ENCODE peak calls at places on chromosomes 16 and 17, in eight cellular contexts. One of them, this sample, is unnamed.

GRCh38 chr16:2152695-2153506 is 2.7 kb upstream of the TRAF7 start:
- DNase-seq in tibial nerve: no peak
- DNase-seq in iPS-NIHi11: no peak
- DNase-seq in T-helper 1 cell: no peak
- DNase-seq in neural progenitor cell: peak
- DNase-seq in HT1080: peak
- DNase-seq in naive thymus-derived CD4-positive, alpha-beta T cell: no peak
- DNase-seq in psoas muscle: no peak
- DNase-seq in this sample: no peak

GRCh38 chr17:80175411-80175810 is 5.6 kb downstream of the CARD14 start:
- DNase-seq in tibial nerve: no peak
- DNase-seq in iPS-NIHi11: peak
- DNase-seq in T-helper 1 cell: no peak
- DNase-seq in neural progenitor cell: peak
- DNase-seq in HT1080: peak
- DNase-seq in naive thymus-derived CD4-positive, alpha-beta T cell: no peak
- DNase-seq in psoas muscle: no peak
- DNase-seq in this sample: no peak

GRCh38 chr16:26963109-26963508 is 103.6 kb upstream of the C16orf82 start:
- DNase-seq in tibial nerve: no peak
- DNase-seq in iPS-NIHi11: peak
- DNase-seq in T-helper 1 cell: no peak
- DNase-seq in neural progenitor cell: peak
- DNase-seq in HT1080: peak
- DNase-seq in naive thymus-derived CD4-positive, alpha-beta T cell: no peak
- DNase-seq in psoas muscle: no peak
- DNase-seq in this sample: no peak

GRCh38 chr17:37614823-37615222 is 5.6 kb upstream of the SYNRG start:
- DNase-seq in tibial nerve: no peak
- DNase-seq in iPS-NIHi11: no peak
- DNase-seq in T-helper 1 cell: no peak
- DNase-seq in neural progenitor cell: no peak
- DNase-seq in HT1080: no peak
- DNase-seq in naive thymus-derived CD4-positive, alpha-beta T cell: no peak
- DNase-seq in psoas muscle: no peak
- DNase-seq in this sample: no peak

GRCh38 chr16:49701867-49702494 is 153.9 kb downstream of the ZNF423 start:
- DNase-seq in tibial nerve: peak
- DNase-seq in iPS-NIHi11: peak
- DNase-seq in T-helper 1 cell: no peak
- DNase-seq in neural progenitor cell: peak
- DNase-seq in HT1080: no peak
- DNase-seq in naive thymus-derived CD4-positive, alpha-beta T cell: no peak
- DNase-seq in psoas muscle: peak
- DNase-seq in this sample: no peak

GRCh38 chr17:10089221-10089799 is 109.1 kb downstream of the GAS7 start:
- DNase-seq in tibial nerve: no peak
- DNase-seq in iPS-NIHi11: no peak
- DNase-seq in T-helper 1 cell: no peak
- DNase-seq in neural progenitor cell: no peak
- DNase-seq in HT1080: no peak
- DNase-seq in naive thymus-derived CD4-positive, alpha-beta T cell: no peak
- DNase-seq in psoas muscle: no peak
- DNase-seq in this sample: no peak

GRCh38 chr16:68463904-68464303 is 15.6 kb upstream of the SMPD3 start:
- DNase-seq in tibial nerve: no peak
- DNase-seq in iPS-NIHi11: no peak
- DNase-seq in T-helper 1 cell: no peak
- DNase-seq in neural progenitor cell: no peak
- DNase-seq in HT1080: no peak
- DNase-seq in naive thymus-derived CD4-positive, alpha-beta T cell: no peak
- DNase-seq in psoas muscle: no peak
- DNase-seq in this sample: no peak

GRCh38 chr16:21263640-21264211 is 14.4 kb downstream of the CRYM start:
- DNase-seq in tibial nerve: no peak
- DNase-seq in iPS-NIHi11: no peak
- DNase-seq in T-helper 1 cell: no peak
- DNase-seq in neural progenitor cell: peak
- DNase-seq in HT1080: no peak
- DNase-seq in naive thymus-derived CD4-positive, alpha-beta T cell: no peak
- DNase-seq in psoas muscle: no peak
- DNase-seq in this sample: no peak

GRCh38 chr16:70526403-70526802 is 2.8 kb downstream of the SF3B3 start:
- DNase-seq in tibial nerve: no peak
- DNase-seq in iPS-NIHi11: no peak
- DNase-seq in T-helper 1 cell: no peak
- DNase-seq in neural progenitor cell: no peak
- DNase-seq in HT1080: no peak
- DNase-seq in naive thymus-derived CD4-positive, alpha-beta T cell: no peak
- DNase-seq in psoas muscle: no peak
- DNase-seq in this sample: no peak

GRCh38 chr17:48539177-48539576 is 5.7 kb downstream of the HOXB2 start:
- DNase-seq in tibial nerve: no peak
- DNase-seq in iPS-NIHi11: no peak
- DNase-seq in T-helper 1 cell: no peak
- DNase-seq in neural progenitor cell: no peak
- DNase-seq in HT1080: peak
- DNase-seq in naive thymus-derived CD4-positive, alpha-beta T cell: no peak
- DNase-seq in psoas muscle: no peak
- DNase-seq in this sample: no peak

GRCh38 chr16:87954826-87955225 is 3.6 kb downstream of the BANP start:
- DNase-seq in tibial nerve: no peak
- DNase-seq in iPS-NIHi11: no peak
- DNase-seq in T-helper 1 cell: no peak
- DNase-seq in neural progenitor cell: no peak
- DNase-seq in HT1080: no peak
- DNase-seq in naive thymus-derived CD4-positive, alpha-beta T cell: no peak
- DNase-seq in psoas muscle: no peak
- DNase-seq in this sample: no peak

GRCh38 chr17:79033046-79033616 is 9.2 kb downstream of the C1QTNF1 start:
- DNase-seq in tibial nerve: no peak
- DNase-seq in iPS-NIHi11: no peak
- DNase-seq in T-helper 1 cell: no peak
- DNase-seq in neural progenitor cell: no peak
- DNase-seq in HT1080: no peak
- DNase-seq in naive thymus-derived CD4-positive, alpha-beta T cell: no peak
- DNase-seq in psoas muscle: no peak
- DNase-seq in this sample: no peak

GRCh38 chr16:85037050-85037410 is 9.4 kb downstream of the KIAA0513 start:
- DNase-seq in tibial nerve: no peak
- DNase-seq in iPS-NIHi11: no peak
- DNase-seq in T-helper 1 cell: no peak
- DNase-seq in neural progenitor cell: no peak
- DNase-seq in HT1080: peak
- DNase-seq in naive thymus-derived CD4-positive, alpha-beta T cell: no peak
- DNase-seq in psoas muscle: peak
- DNase-seq in this sample: no peak

GRCh38 chr16:84548971-84549844 is 44.7 kb upstream of the MEAK7 start:
- DNase-seq in tibial nerve: no peak
- DNase-seq in iPS-NIHi11: no peak
- DNase-seq in T-helper 1 cell: peak
- DNase-seq in neural progenitor cell: no peak
- DNase-seq in HT1080: no peak
- DNase-seq in naive thymus-derived CD4-positive, alpha-beta T cell: peak
- DNase-seq in psoas muscle: peak
- DNase-seq in this sample: peak